ENCODE peak calls at places on chromosomes 7 and 10, in five cellular contexts. V is neural progenitor cell, N is MM.1S, F is H9, H is neuronal stem cell. E is an unnamed sample. For H3K4me1, the result is how much of the 10 kb centered on the place peaks cover.

GRCh38 chr7:18958627-18959026 is 158.8 kb downstream of the TWIST1 start:
- DNase-seq in F (no peak), N (no peak), H (no peak), V (no peak), E (no peak)

GRCh38 chr10:51878695-51879094 is 179.3 kb upstream of the CSTF2T start:
- DNase-seq in N (no peak), V (no peak), F (no peak), H (no peak), E (no peak)

GRCh38 chr7:36970551-36971514 is 246.5 kb upstream of the AOAH start:
- DNase-seq in H (no peak), F (no peak), V (no peak), N (no peak), E (no peak)

GRCh38 chr10:18576586-18576985 is 74.8 kb downstream of the NSUN6 start:
- DNase-seq in V (no peak), H (no peak), N (no peak), F (no peak), E (no peak)

GRCh38 chr7:40000734-40001315 is 50.8 kb downstream of the CDK13 start:
- DNase-seq in F (no peak), N (no peak), V (no peak), H (no peak), E (no peak)

GRCh38 chr7:98307971-98308466 is 26.5 kb downstream of the BRI3 start:
- DNase-seq in V (no peak), F (no peak), N (no peak), H (no peak), E (no peak)

GRCh38 chr10:77801474-77802238 is 124.9 kb downstream of the DLG5 start:
- DNase-seq in V (no peak), H (no peak), F (no peak), N (peak), E (no peak)

GRCh38 chr10:8060704-8061121 is 6.2 kb downstream of the GATA3 start:
- DNase-seq in F (no peak), N (no peak), H (peak), V (no peak), E (peak)

GRCh38 chr7:135773451-135773850 is 24.8 kb upstream of the FAM180A start:
- DNase-seq in F (no peak), V (peak), N (no peak), H (no peak), E (no peak)

GRCh38 chr10:8670461-8670860 is 616.0 kb downstream of the GATA3 start:
- DNase-seq in N (no peak), F (no peak), H (no peak), V (no peak), E (no peak)

GRCh38 chr10:131464789-131465188 is 153.3 kb upstream of the TCERG1L start:
- DNase-seq in V (no peak), H (no peak), F (no peak), N (no peak), E (no peak)

GRCh38 chr7:40584667-40585433 is 450.0 kb downstream of the SUGCT start:
- DNase-seq in N (no peak), H (no peak), F (no peak), V (no peak), E (no peak)

GRCh38 chr10:124011464-124011863 is 81.9 kb downstream of the CHST15 start:
- DNase-seq in H (no peak), N (no peak), F (no peak), V (no peak), E (no peak)

GRCh38 chr7:39950473-39951155 is 558 bp downstream of the CDK13 start:
- DNase-seq in V (peak), F (no peak), N (peak), H (peak), E (peak)

GRCh38 chr7:122380993-122381392 is 76.4 kb upstream of the FEZF1 start:
- DNase-seq in N (peak), V (peak), H (peak), F (no peak), E (no peak)

GRCh38 chr10:113977174-113977573 is 66.5 kb upstream of the ADRB1 start:
- DNase-seq in N (no peak), F (no peak), H (no peak), V (no peak), E (no peak)

GRCh38 chr10:80622153-80622552 is 84.5 kb downstream of the SH2D4B start:
- DNase-seq in V (no peak), H (no peak), N (no peak), F (no peak), E (no peak)

GRCh38 chr7:55191926-55192692 is 173.0 kb upstream of the LANCL2 start:
- DNase-seq in V (no peak), N (no peak), F (peak), H (no peak), E (no peak)

GRCh38 chr10:109587366-109587765 is 335.9 kb downstream of the XPNPEP1 start:
- DNase-seq in N (no peak), F (no peak), V (no peak), H (no peak), E (no peak)

GRCh38 chr7:47228386-47229014 is 353.4 kb downstream of the TNS3 start:
- DNase-seq in H (no peak), F (peak), N (no peak), V (no peak), E (no peak)

GRCh38 chr7:111364413-111364812 is 197.9 kb downstream of the IMMP2L start:
- DNase-seq in F (no peak), V (no peak), H (no peak), N (no peak), E (no peak)

GRCh38 chr10:121268363-121268762 is 329.9 kb downstream of the FGFR2 start:
- DNase-seq in N (no peak), F (no peak), V (no peak), H (no peak), E (no peak)

GRCh38 chr7:151276651-151277590 is 28.4 kb upstream of the SMARCD3 start:
- DNase-seq in N (peak), H (peak), F (peak), V (peak), E (peak)

GRCh38 chr7:155665079-155665956 is 20.9 kb downstream of the RBM33 start:
- DNase-seq in N (no peak), H (no peak), F (no peak), V (no peak), E (no peak)
- H3K4me1 ChIP-seq in N (under half), H (under half), F (under half), V (under half), E (under half)

GRCh38 chr7:141042222-141043193 is 27.8 kb upstream of the MRPS33 start:
- DNase-seq in N (no peak), V (no peak), F (no peak), H (no peak), E (no peak)
- H2AFZ ChIP-seq in N (no peak), V (no peak), F (no peak), H (no peak), E (no peak)

GRCh38 chr10:53432035-53432434 is 659.5 kb upstream of the MBL2 start:
- DNase-seq in V (no peak), F (no peak), N (no peak), H (no peak), E (no peak)
- H3K9ac ChIP-seq in V (no peak), F (no peak), N (no peak), H (no peak), E (no peak)

DNA sequence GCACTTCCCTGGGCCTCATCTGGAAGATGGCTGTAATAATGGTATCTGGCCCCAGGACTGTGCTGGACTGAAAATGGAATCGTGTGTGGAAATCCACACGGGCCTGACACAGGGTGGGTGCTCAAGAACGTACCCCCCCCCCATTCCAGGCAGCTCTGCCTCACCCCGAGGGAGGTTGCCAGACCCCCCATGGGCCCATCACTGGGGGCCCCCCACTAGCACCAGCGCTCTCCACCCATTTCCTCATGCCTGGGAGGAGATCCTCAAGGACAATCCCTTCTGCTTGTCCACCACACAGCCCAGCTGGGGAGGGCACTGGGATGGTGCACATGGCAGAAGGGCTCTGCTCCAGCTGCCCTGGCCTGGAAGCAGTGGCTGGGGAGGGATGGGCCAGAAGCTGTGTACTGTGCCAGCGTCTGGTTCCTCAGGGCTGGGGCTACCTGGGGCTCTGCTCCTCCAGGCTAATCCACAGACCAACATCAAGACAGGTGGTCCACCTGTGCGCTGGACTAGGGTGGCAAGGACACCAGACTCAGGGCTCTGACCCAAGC is 55.4 kb downstream of the CAMK2B start:
- DNase-seq in H (no peak), V (no peak), N (no peak), F (no peak), E (no peak)
- H3K4me1 ChIP-seq in H (under half), V (under half), N (under half), F (under half), E (under half)

GRCh38 chr10:112216151-112216550 is 32.6 kb upstream of the GPAM start:
- DNase-seq in F (no peak), V (no peak), N (no peak), H (no peak), E (no peak)

GRCh38 chr10:112214335-112214941 is 30.9 kb upstream of the GPAM start:
- DNase-seq in N (no peak), H (no peak), V (no peak), F (no peak), E (no peak)

GRCh38 chr10:112213836-112214235 is 30.3 kb upstream of the GPAM start:
- DNase-seq in H (no peak), F (no peak), V (no peak), N (no peak), E (no peak)

GRCh38 chr10:112213098-112213823 is 29.7 kb upstream of the GPAM start:
- DNase-seq in H (no peak), N (no peak), F (no peak), V (no peak), E (no peak)

GRCh38 chr10:112215342-112215774 is 31.8 kb upstream of the GPAM start:
- DNase-seq in V (no peak), F (no peak), N (no peak), H (no peak), E (no peak)
- H2AFZ ChIP-seq in V (peak), F (no peak), N (no peak), H (peak), E (no peak)

E was measured in DND-41.